ENCODE peak calls at places on chromosomes 12 and 14, in nine cellular contexts. O, C, P, I, H, G, X, T and R are unnamed samples.

GRCh38 chr12:59036973-59037807 is 116.9 kb upstream of the LRIG3 start:
- DNase-seq in O (no peak), C (no peak), P (no peak), I (no peak), H (no peak), G (no peak), X (peak), T (no peak), R (no peak)

GRCh38 chr14:101464310-101464983 is 96.8 kb upstream of the DIO3 start:
- DNase-seq in O (no peak), C (no peak), P (no peak), I (no peak), H (no peak), G (no peak), X (no peak), T (peak), R (no peak)

GRCh38 chr12:107759410-107759809 is 1.5 kb downstream of the PRDM4 start:
- DNase-seq in O (no peak), C (peak), P (no peak), I (peak), H (no peak), G (peak), X (peak), T (no peak), R (no peak)

GRCh38 chr12:113825705-113826104 is 140.4 kb downstream of the RBM19 start:
- DNase-seq in O (no peak), C (no peak), P (no peak), I (no peak), H (no peak), G (no peak), X (no peak), T (no peak), R (no peak)

GRCh38 chr14:32329146-32329545 is at the start of gene AKAP6:
- DNase-seq in O (no peak), C (no peak), P (no peak), I (no peak), H (no peak), G (no peak), X (no peak), T (no peak), R (no peak)

GRCh38 chr12:100652488-100652887 is 79.0 kb downstream of the GAS2L3 start:
- DNase-seq in O (no peak), C (no peak), P (no peak), I (peak), H (no peak), G (no peak), X (no peak), T (no peak), R (no peak)

GRCh38 chr12:70626180-70626579 is 11.0 kb downstream of the PTPRB start:
- DNase-seq in O (no peak), C (no peak), P (no peak), I (no peak), H (no peak), G (no peak), X (no peak), T (no peak), R (no peak)

GRCh38 chr12:71216725-71217579 is 59.2 kb upstream of the TSPAN8 start:
- DNase-seq in O (peak), C (peak), P (no peak), I (peak), H (peak), G (no peak), X (peak), T (peak), R (no peak)

GRCh38 chr12:88922816-88923215 is 342.5 kb upstream of the KITLG start:
- DNase-seq in O (no peak), C (no peak), P (no peak), I (no peak), H (no peak), G (no peak), X (peak), T (no peak), R (no peak)

GRCh38 chr12:27573972-27574371 is 50.0 kb downstream of the PPFIBP1 start:
- DNase-seq in O (no peak), C (peak), P (no peak), I (no peak), H (no peak), G (peak), X (peak), T (no peak), R (no peak)

GRCh38 chr14:54584097-54584496 is 17.2 kb downstream of the SAMD4A start:
- DNase-seq in O (no peak), C (no peak), P (no peak), I (no peak), H (no peak), G (no peak), X (peak), T (no peak), R (no peak)

GRCh38 chr12:41932028-41932427 is 212.6 kb downstream of the GXYLT1 start:
- DNase-seq in O (no peak), C (no peak), P (no peak), I (no peak), H (no peak), G (no peak), X (no peak), T (no peak), R (no peak)

GRCh38 chr12:29460082-29460481 is 37.4 kb downstream of the OVCH1 start:
- DNase-seq in O (no peak), C (no peak), P (no peak), I (no peak), H (no peak), G (no peak), X (no peak), T (no peak), R (no peak)

GRCh38 chr14:65813760-65814387 is 401.3 kb downstream of the FUT8 start:
- DNase-seq in O (no peak), C (no peak), P (no peak), I (no peak), H (no peak), G (no peak), X (no peak), T (no peak), R (no peak)

GRCh38 chr12:107649615-107650014 is 36.0 kb upstream of the PWP1 start:
- DNase-seq in O (no peak), C (no peak), P (no peak), I (no peak), H (no peak), G (no peak), X (no peak), T (peak), R (no peak)

GRCh38 chr14:23633160-23633701 is 2.9 kb upstream of the DHRS2 start:
- DNase-seq in O (no peak), C (no peak), P (no peak), I (peak), H (peak), G (no peak), X (no peak), T (no peak), R (no peak)

GRCh38 chr14:32078794-32079663 is 1.9 kb downstream of the ARHGAP5 start:
- DNase-seq in O (no peak), C (peak), P (no peak), I (peak), H (no peak), G (no peak), X (peak), T (no peak), R (no peak)

GRCh38 chr12:8948711-8949524 is 527 bp downstream of the M6PR start:
- DNase-seq in O (no peak), C (peak), P (no peak), I (peak), H (peak), G (no peak), X (peak), T (no peak), R (no peak)

GRCh38 chr12:64318605-64319004 is 72.0 kb downstream of the C12orf56 start:
- DNase-seq in O (no peak), C (no peak), P (no peak), I (peak), H (no peak), G (no peak), X (no peak), T (no peak), R (no peak)

GRCh38 chr12:87661770-87662402 is 367.3 kb downstream of the C12orf50 start:
- DNase-seq in O (no peak), C (peak), P (no peak), I (no peak), H (no peak), G (no peak), X (no peak), T (no peak), R (no peak)

GRCh38 chr14:73339846-73340565 is 102.7 kb downstream of the PAPLN start:
- DNase-seq in O (no peak), C (no peak), P (no peak), I (no peak), H (peak), G (no peak), X (no peak), T (no peak), R (no peak)

GRCh38 chr12:57838594-57839302 is 7.8 kb downstream of the CTDSP2 start:
- DNase-seq in O (no peak), C (no peak), P (no peak), I (no peak), H (no peak), G (no peak), X (no peak), T (no peak), R (no peak)

GRCh38 chr12:12533238-12533829 is 29.3 kb downstream of the DUSP16 start:
- DNase-seq in O (peak), C (no peak), P (no peak), I (peak), H (no peak), G (no peak), X (peak), T (no peak), R (no peak)

GRCh38 chr12:54389139-54389508 is 4.6 kb upstream of the ZNF385A start:
- DNase-seq in O (no peak), C (no peak), P (no peak), I (no peak), H (no peak), G (no peak), X (no peak), T (no peak), R (no peak)

GRCh38 chr14:39266589-39266870 is 32.8 kb downstream of the MIA2 start:
- DNase-seq in O (peak), C (no peak), P (no peak), I (peak), H (no peak), G (no peak), X (no peak), T (peak), R (peak)

GRCh38 chr14:86357866-86358265 is 827.9 kb downstream of the FLRT2 start:
- DNase-seq in O (no peak), C (no peak), P (no peak), I (no peak), H (no peak), G (no peak), X (no peak), T (no peak), R (no peak)

GRCh38 chr12:13229504-13229903 is 33.0 kb downstream of the EMP1 start:
- DNase-seq in O (no peak), C (peak), P (no peak), I (no peak), H (no peak), G (no peak), X (no peak), T (no peak), R (no peak)

GRCh38 chr14:26984318-26985177 is 386.7 kb upstream of the NOVA1 start:
- DNase-seq in O (peak), C (peak), P (no peak), I (peak), H (peak), G (no peak), X (peak), T (peak), R (no peak)

GRCh38 chr14:64818151-64818550 is 61.6 kb downstream of the SPTB start:
- DNase-seq in O (no peak), C (no peak), P (no peak), I (no peak), H (no peak), G (no peak), X (no peak), T (no peak), R (no peak)

GRCh38 chr14:54600685-54601084 is 33.8 kb downstream of the SAMD4A start:
- DNase-seq in O (no peak), C (peak), P (no peak), I (no peak), H (no peak), G (peak), X (peak), T (no peak), R (no peak)

GRCh38 chr12:989751-990278 is 1.2 kb upstream of the ERC1 start:
- DNase-seq in O (no peak), C (peak), P (no peak), I (peak), H (peak), G (no peak), X (peak), T (no peak), R (no peak)

GRCh38 chr14:68039593-68039992 is 220.0 kb downstream of the RAD51B start:
- DNase-seq in O (no peak), C (peak), P (no peak), I (no peak), H (no peak), G (no peak), X (peak), T (no peak), R (no peak)

DNA sequence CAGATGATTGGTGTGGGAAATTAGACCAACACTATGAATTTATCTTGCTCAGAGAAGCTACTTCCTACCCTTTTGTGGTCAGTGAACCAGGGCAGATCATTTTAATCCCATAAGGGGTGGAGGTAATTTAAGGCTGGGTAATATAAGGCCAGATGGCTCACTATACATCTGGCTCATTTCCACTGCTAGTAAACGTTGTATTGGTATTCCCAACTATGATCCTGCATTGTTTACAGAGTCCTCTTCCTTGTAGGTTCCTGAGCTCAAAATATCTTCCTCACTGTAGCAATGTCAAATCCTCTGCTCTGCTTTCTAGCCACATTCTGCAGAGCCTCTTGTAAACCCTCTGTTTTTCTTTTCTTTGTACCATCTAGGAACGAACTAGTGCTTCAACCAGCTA is 93.0 kb upstream of the MGAT4C start:
- DNase-seq in O (no peak), C (peak), P (no peak), I (no peak), H (no peak), G (no peak), X (no peak), T (no peak), R (no peak)
- TF ChIP-seq CTCF in O (no peak), C (no peak), P (no peak), I (no peak), H (no peak), G (no peak), X (no peak), T (no peak), R (no peak)

GRCh38 chr12:62520361-62520760 is 53.7 kb downstream of the MON2 start:
- DNase-seq in O (no peak), C (no peak), P (no peak), I (no peak), H (no peak), G (no peak), X (no peak), T (no peak), R (no peak)
- H3K27ac ChIP-seq in O (no peak), C (no peak), P (no peak), I (no peak), H (no peak), G (no peak), X (no peak), T (no peak), R (no peak)

DNA sequence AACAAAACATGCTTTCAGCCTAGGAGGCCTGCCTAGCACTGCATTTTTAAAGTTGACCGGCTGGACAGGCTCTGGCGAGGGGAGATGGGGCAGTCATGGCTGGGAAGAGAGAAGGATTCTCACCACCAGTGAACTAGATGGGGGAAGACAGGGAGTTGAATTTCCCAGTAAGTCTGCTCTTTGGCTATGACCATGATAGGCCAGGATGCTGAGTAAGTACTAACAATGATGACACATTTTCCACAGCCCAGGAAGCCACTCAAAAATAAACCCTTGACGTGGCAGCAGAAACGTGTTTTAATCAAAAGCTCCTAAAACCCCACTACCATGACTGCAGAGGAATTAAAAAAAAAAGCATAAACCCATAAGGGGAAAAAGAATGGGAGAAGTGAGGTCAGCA is 19.0 kb downstream of the KCTD10 start:
- DNase-seq in O (no peak), C (peak), P (no peak), I (no peak), H (no peak), G (peak), X (peak), T (no peak), R (no peak)
- TF ChIP-seq CTCF in O (no peak), C (no peak), P (no peak), I (no peak), H (no peak), G (no peak), X (no peak), T (no peak), R (no peak)

DNA sequence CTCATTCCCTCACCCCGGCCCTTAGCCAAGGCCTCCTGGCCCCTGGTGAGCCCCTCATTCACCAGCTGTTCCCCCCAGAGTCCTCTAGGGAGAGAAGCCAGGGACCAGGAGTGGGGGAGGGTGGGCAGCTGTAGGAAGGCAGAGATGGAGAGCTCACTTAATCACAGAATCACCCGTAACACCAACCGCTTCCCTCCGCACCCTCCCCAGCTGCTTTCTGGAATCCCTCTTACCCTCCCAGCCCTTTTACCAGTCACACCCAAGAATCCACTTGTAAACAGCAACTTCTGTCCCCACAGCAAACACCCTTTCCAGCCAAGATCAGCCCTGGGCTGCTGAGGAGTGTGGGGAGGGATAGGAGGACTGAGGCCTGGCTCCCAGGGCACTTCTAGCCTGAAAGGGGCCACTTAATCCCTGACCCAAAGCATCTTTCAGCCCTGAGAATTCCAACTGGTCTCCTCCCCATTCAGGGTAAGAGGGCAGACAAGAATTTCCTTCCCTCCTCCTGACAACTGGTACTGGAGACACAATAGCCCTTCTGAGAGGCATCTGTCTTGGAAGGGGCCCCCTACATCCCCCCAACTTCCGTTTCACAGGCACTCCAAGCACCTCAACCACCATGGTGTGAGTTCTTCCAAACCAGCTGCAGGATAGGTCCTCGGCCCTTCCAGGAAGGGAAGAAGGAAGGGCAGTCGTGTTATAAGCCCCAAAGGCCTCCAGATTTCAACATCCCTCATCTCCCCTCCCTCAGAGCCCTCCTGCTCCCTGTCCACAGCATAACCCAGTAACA is 18.6 kb downstream of the NCKAP5L start:
- DNase-seq in O (no peak), C (no peak), P (no peak), I (no peak), H (peak), G (no peak), X (peak), T (no peak), R (no peak)
- H3K27ac ChIP-seq in O (no peak), C (no peak), P (no peak), I (no peak), H (peak), G (peak), X (no peak), T (peak), R (no peak)

GRCh38 chr14:53327716-53328115 is 174.6 kb upstream of the DDHD1 start:
- DNase-seq in O (no peak), C (peak), P (no peak), I (no peak), H (no peak), G (no peak), X (peak), T (no peak), R (no peak)

GRCh38 chr14:53330441-53330840 is 177.3 kb upstream of the DDHD1 start:
- DNase-seq in O (no peak), C (peak), P (no peak), I (no peak), H (no peak), G (no peak), X (peak), T (no peak), R (no peak)

GRCh38 chr14:53331247-53331646 is 178.1 kb upstream of the DDHD1 start:
- DNase-seq in O (no peak), C (peak), P (no peak), I (no peak), H (no peak), G (no peak), X (peak), T (no peak), R (no peak)

GRCh38 chr14:53325176-53325806 is 172.2 kb upstream of the DDHD1 start:
- DNase-seq in O (no peak), C (peak), P (no peak), I (no peak), H (no peak), G (no peak), X (no peak), T (no peak), R (no peak)
- TF ChIP-seq CTCF in O (no peak), C (peak), P (no peak), I (peak), H (peak), G (peak), X (peak), T (no peak), R (no peak)

GRCh38 chr12:94172031-94172430 is 23.7 kb downstream of the PLXNC1 start:
- DNase-seq in O (no peak), C (peak), P (no peak), I (peak), H (no peak), G (no peak), X (peak), T (no peak), R (no peak)
- H3K27ac ChIP-seq in O (no peak), C (no peak), P (no peak), I (no peak), H (no peak), G (peak), X (no peak), T (no peak), R (no peak)

DNA sequence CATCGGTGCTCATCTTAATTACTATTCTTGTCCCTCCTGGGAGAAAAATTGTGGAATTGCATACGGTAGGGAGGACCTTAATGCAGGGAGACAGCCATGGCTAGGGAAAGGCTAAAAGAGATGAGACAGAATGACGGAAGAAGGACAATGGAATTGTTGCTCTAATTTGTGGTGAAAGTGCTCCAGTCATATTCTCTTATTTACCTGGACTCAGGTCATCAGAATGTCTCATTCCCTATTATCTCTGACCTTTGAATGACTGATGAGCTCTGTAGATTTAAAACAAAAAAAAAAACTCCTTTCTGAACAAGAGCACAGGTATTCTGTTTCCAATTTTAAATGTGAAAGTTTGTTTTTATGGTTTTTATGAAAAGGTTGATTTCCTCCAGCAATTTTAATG is 8.6 kb upstream of the EPS8 start:
- DNase-seq in O (no peak), C (peak), P (no peak), I (peak), H (no peak), G (no peak), X (no peak), T (no peak), R (no peak)
- TF ChIP-seq CTCF in O (no peak), C (no peak), P (no peak), I (no peak), H (no peak), G (no peak), X (no peak), T (no peak), R (no peak)

GRCh38 chr12:112368856-112369255 is 13.4 kb downstream of the HECTD4 start:
- DNase-seq in O (no peak), C (no peak), P (no peak), I (no peak), H (peak), G (no peak), X (peak), T (no peak), R (no peak)
- H3K27ac ChIP-seq in O (no peak), C (no peak), P (no peak), I (no peak), H (no peak), G (no peak), X (no peak), T (no peak), R (no peak)

GRCh38 chr12:31002999-31003398 is 70.7 kb upstream of the DDX11 start:
- DNase-seq in O (no peak), C (no peak), P (no peak), I (no peak), H (no peak), G (no peak), X (peak), T (peak), R (no peak)
- TF ChIP-seq CTCF in O (no peak), C (no peak), P (no peak), I (no peak), H (no peak), G (no peak), X (no peak), T (no peak), R (no peak)